ENCODE peak calls at places on chromosome 2, in eight cellular contexts. One of them, this sample, is unnamed.

GRCh38 chr2:106956879-106957278 is 70.9 kb upstream of the ST6GAL2 start:
- DNase-seq in H4: peak
- DNase-seq in activated CD4-positive, alpha-beta memory T cell treated with anti-CD3 and anti-CD28 coated beads for 36 hours: no peak
- DNase-seq in activated CD8-positive, alpha-beta T cell treated with anti-CD3 and anti-CD28 coated beads, Interleukin-2, amount 10 ng/mL, durations not matched to agents 7 days and 5 days: no peak
- DNase-seq in trophoblast cell: no peak
- DNase-seq in amygdala: no peak
- DNase-seq in activated gamma-delta T cell treated with Interleukin-2 at 50 U/mL for 16 hours: no peak
- DNase-seq in coronary artery: no peak
- DNase-seq in this sample: no peak

GRCh38 chr2:73176205-73176880 is 26.0 kb upstream of the NOTO start:
- DNase-seq in H4: no peak
- DNase-seq in activated CD4-positive, alpha-beta memory T cell treated with anti-CD3 and anti-CD28 coated beads for 36 hours: peak
- DNase-seq in activated CD8-positive, alpha-beta T cell treated with anti-CD3 and anti-CD28 coated beads, Interleukin-2, amount 10 ng/mL, durations not matched to agents 7 days and 5 days: peak
- DNase-seq in trophoblast cell: peak
- DNase-seq in amygdala: no peak
- DNase-seq in activated gamma-delta T cell treated with Interleukin-2 at 50 U/mL for 16 hours: no peak
- DNase-seq in coronary artery: no peak
- DNase-seq in this sample: no peak

GRCh38 chr2:36741188-36741587 is 44.7 kb downstream of the VIT start:
- DNase-seq in H4: no peak
- DNase-seq in activated CD4-positive, alpha-beta memory T cell treated with anti-CD3 and anti-CD28 coated beads for 36 hours: no peak
- DNase-seq in activated CD8-positive, alpha-beta T cell treated with anti-CD3 and anti-CD28 coated beads, Interleukin-2, amount 10 ng/mL, durations not matched to agents 7 days and 5 days: no peak
- DNase-seq in trophoblast cell: no peak
- DNase-seq in amygdala: no peak
- DNase-seq in activated gamma-delta T cell treated with Interleukin-2 at 50 U/mL for 16 hours: no peak
- DNase-seq in coronary artery: no peak
- DNase-seq in this sample: no peak

GRCh38 chr2:70851704-70852103 is 16.1 kb upstream of the CD207 start:
- DNase-seq in H4: no peak
- DNase-seq in activated CD4-positive, alpha-beta memory T cell treated with anti-CD3 and anti-CD28 coated beads for 36 hours: peak
- DNase-seq in activated CD8-positive, alpha-beta T cell treated with anti-CD3 and anti-CD28 coated beads, Interleukin-2, amount 10 ng/mL, durations not matched to agents 7 days and 5 days: peak
- DNase-seq in trophoblast cell: no peak
- DNase-seq in amygdala: no peak
- DNase-seq in activated gamma-delta T cell treated with Interleukin-2 at 50 U/mL for 16 hours: peak
- DNase-seq in coronary artery: no peak
- DNase-seq in this sample: no peak

GRCh38 chr2:10597956-10598355 is 91.8 kb downstream of the NOL10 start:
- DNase-seq in H4: no peak
- DNase-seq in activated CD4-positive, alpha-beta memory T cell treated with anti-CD3 and anti-CD28 coated beads for 36 hours: no peak
- DNase-seq in activated CD8-positive, alpha-beta T cell treated with anti-CD3 and anti-CD28 coated beads, Interleukin-2, amount 10 ng/mL, durations not matched to agents 7 days and 5 days: no peak
- DNase-seq in trophoblast cell: no peak
- DNase-seq in amygdala: no peak
- DNase-seq in activated gamma-delta T cell treated with Interleukin-2 at 50 U/mL for 16 hours: no peak
- DNase-seq in coronary artery: no peak
- DNase-seq in this sample: no peak

GRCh38 chr2:15764683-15765011 is 173.0 kb downstream of the DDX1 start:
- DNase-seq in H4: no peak
- DNase-seq in activated CD4-positive, alpha-beta memory T cell treated with anti-CD3 and anti-CD28 coated beads for 36 hours: no peak
- DNase-seq in activated CD8-positive, alpha-beta T cell treated with anti-CD3 and anti-CD28 coated beads, Interleukin-2, amount 10 ng/mL, durations not matched to agents 7 days and 5 days: no peak
- DNase-seq in trophoblast cell: no peak
- DNase-seq in amygdala: no peak
- DNase-seq in activated gamma-delta T cell treated with Interleukin-2 at 50 U/mL for 16 hours: no peak
- DNase-seq in coronary artery: peak
- DNase-seq in this sample: no peak

GRCh38 chr2:196677404-196677803 is 37.9 kb downstream of the CCDC150 start:
- DNase-seq in H4: peak
- DNase-seq in activated CD4-positive, alpha-beta memory T cell treated with anti-CD3 and anti-CD28 coated beads for 36 hours: no peak
- DNase-seq in activated CD8-positive, alpha-beta T cell treated with anti-CD3 and anti-CD28 coated beads, Interleukin-2, amount 10 ng/mL, durations not matched to agents 7 days and 5 days: no peak
- DNase-seq in trophoblast cell: no peak
- DNase-seq in amygdala: no peak
- DNase-seq in activated gamma-delta T cell treated with Interleukin-2 at 50 U/mL for 16 hours: no peak
- DNase-seq in coronary artery: no peak
- DNase-seq in this sample: no peak

GRCh38 chr2:10020001-10020400 is 23.3 kb upstream of the KLF11 start:
- DNase-seq in H4: no peak
- DNase-seq in activated CD4-positive, alpha-beta memory T cell treated with anti-CD3 and anti-CD28 coated beads for 36 hours: no peak
- DNase-seq in activated CD8-positive, alpha-beta T cell treated with anti-CD3 and anti-CD28 coated beads, Interleukin-2, amount 10 ng/mL, durations not matched to agents 7 days and 5 days: no peak
- DNase-seq in trophoblast cell: no peak
- DNase-seq in amygdala: no peak
- DNase-seq in activated gamma-delta T cell treated with Interleukin-2 at 50 U/mL for 16 hours: no peak
- DNase-seq in coronary artery: no peak
- DNase-seq in this sample: no peak

GRCh38 chr2:189022492-189022891 is 48.3 kb downstream of the COL3A1 start:
- DNase-seq in H4: no peak
- DNase-seq in activated CD4-positive, alpha-beta memory T cell treated with anti-CD3 and anti-CD28 coated beads for 36 hours: no peak
- DNase-seq in activated CD8-positive, alpha-beta T cell treated with anti-CD3 and anti-CD28 coated beads, Interleukin-2, amount 10 ng/mL, durations not matched to agents 7 days and 5 days: no peak
- DNase-seq in trophoblast cell: no peak
- DNase-seq in amygdala: no peak
- DNase-seq in activated gamma-delta T cell treated with Interleukin-2 at 50 U/mL for 16 hours: no peak
- DNase-seq in coronary artery: no peak
- DNase-seq in this sample: no peak

GRCh38 chr2:143803936-143804335 is 674.7 kb downstream of the ARHGAP15 start:
- DNase-seq in H4: no peak
- DNase-seq in activated CD4-positive, alpha-beta memory T cell treated with anti-CD3 and anti-CD28 coated beads for 36 hours: no peak
- DNase-seq in activated CD8-positive, alpha-beta T cell treated with anti-CD3 and anti-CD28 coated beads, Interleukin-2, amount 10 ng/mL, durations not matched to agents 7 days and 5 days: no peak
- DNase-seq in trophoblast cell: no peak
- DNase-seq in amygdala: no peak
- DNase-seq in activated gamma-delta T cell treated with Interleukin-2 at 50 U/mL for 16 hours: no peak
- DNase-seq in coronary artery: no peak
- DNase-seq in this sample: no peak

GRCh38 chr2:223697921-223698645 is 95.9 kb upstream of the SCG2 start:
- DNase-seq in H4: no peak
- DNase-seq in activated CD4-positive, alpha-beta memory T cell treated with anti-CD3 and anti-CD28 coated beads for 36 hours: no peak
- DNase-seq in activated CD8-positive, alpha-beta T cell treated with anti-CD3 and anti-CD28 coated beads, Interleukin-2, amount 10 ng/mL, durations not matched to agents 7 days and 5 days: no peak
- DNase-seq in trophoblast cell: no peak
- DNase-seq in amygdala: no peak
- DNase-seq in activated gamma-delta T cell treated with Interleukin-2 at 50 U/mL for 16 hours: no peak
- DNase-seq in coronary artery: no peak
- DNase-seq in this sample: no peak

GRCh38 chr2:10266133-10266620 is 36.5 kb upstream of the HPCAL1 start:
- DNase-seq in H4: no peak
- DNase-seq in activated CD4-positive, alpha-beta memory T cell treated with anti-CD3 and anti-CD28 coated beads for 36 hours: no peak
- DNase-seq in activated CD8-positive, alpha-beta T cell treated with anti-CD3 and anti-CD28 coated beads, Interleukin-2, amount 10 ng/mL, durations not matched to agents 7 days and 5 days: no peak
- DNase-seq in trophoblast cell: no peak
- DNase-seq in amygdala: no peak
- DNase-seq in activated gamma-delta T cell treated with Interleukin-2 at 50 U/mL for 16 hours: no peak
- DNase-seq in coronary artery: no peak
- DNase-seq in this sample: no peak

GRCh38 chr2:85717308-85718005 is 23.3 kb downstream of the GNLY start:
- DNase-seq in H4: no peak
- DNase-seq in activated CD4-positive, alpha-beta memory T cell treated with anti-CD3 and anti-CD28 coated beads for 36 hours: no peak
- DNase-seq in activated CD8-positive, alpha-beta T cell treated with anti-CD3 and anti-CD28 coated beads, Interleukin-2, amount 10 ng/mL, durations not matched to agents 7 days and 5 days: no peak
- DNase-seq in trophoblast cell: no peak
- DNase-seq in amygdala: no peak
- DNase-seq in activated gamma-delta T cell treated with Interleukin-2 at 50 U/mL for 16 hours: no peak
- DNase-seq in coronary artery: peak
- DNase-seq in this sample: no peak

GRCh38 chr2:178484245-178485041 is 4.2 kb downstream of the PLEKHA3 start:
- DNase-seq in H4: no peak
- DNase-seq in activated CD4-positive, alpha-beta memory T cell treated with anti-CD3 and anti-CD28 coated beads for 36 hours: no peak
- DNase-seq in activated CD8-positive, alpha-beta T cell treated with anti-CD3 and anti-CD28 coated beads, Interleukin-2, amount 10 ng/mL, durations not matched to agents 7 days and 5 days: no peak
- DNase-seq in trophoblast cell: no peak
- DNase-seq in amygdala: no peak
- DNase-seq in activated gamma-delta T cell treated with Interleukin-2 at 50 U/mL for 16 hours: no peak
- DNase-seq in coronary artery: no peak
- DNase-seq in this sample: no peak

GRCh38 chr2:20291106-20291564 is 59.5 kb downstream of the PUM2 start:
- DNase-seq in H4: peak
- DNase-seq in activated CD4-positive, alpha-beta memory T cell treated with anti-CD3 and anti-CD28 coated beads for 36 hours: peak
- DNase-seq in activated CD8-positive, alpha-beta T cell treated with anti-CD3 and anti-CD28 coated beads, Interleukin-2, amount 10 ng/mL, durations not matched to agents 7 days and 5 days: peak
- DNase-seq in trophoblast cell: peak
- DNase-seq in amygdala: no peak
- DNase-seq in activated gamma-delta T cell treated with Interleukin-2 at 50 U/mL for 16 hours: no peak
- DNase-seq in coronary artery: no peak
- DNase-seq in this sample: no peak

GRCh38 chr2:60818272-60818671 is 62.2 kb downstream of the PAPOLG start:
- DNase-seq in H4: no peak
- DNase-seq in activated CD4-positive, alpha-beta memory T cell treated with anti-CD3 and anti-CD28 coated beads for 36 hours: peak
- DNase-seq in activated CD8-positive, alpha-beta T cell treated with anti-CD3 and anti-CD28 coated beads, Interleukin-2, amount 10 ng/mL, durations not matched to agents 7 days and 5 days: peak
- DNase-seq in trophoblast cell: no peak
- DNase-seq in amygdala: no peak
- DNase-seq in activated gamma-delta T cell treated with Interleukin-2 at 50 U/mL for 16 hours: no peak
- DNase-seq in coronary artery: peak
- DNase-seq in this sample: no peak

GRCh38 chr2:241659150-241659739 is 21.8 kb downstream of the ATG4B start:
- DNase-seq in H4: peak
- DNase-seq in activated CD4-positive, alpha-beta memory T cell treated with anti-CD3 and anti-CD28 coated beads for 36 hours: peak
- DNase-seq in activated CD8-positive, alpha-beta T cell treated with anti-CD3 and anti-CD28 coated beads, Interleukin-2, amount 10 ng/mL, durations not matched to agents 7 days and 5 days: peak
- DNase-seq in trophoblast cell: peak
- DNase-seq in amygdala: peak
- DNase-seq in activated gamma-delta T cell treated with Interleukin-2 at 50 U/mL for 16 hours: no peak
- DNase-seq in coronary artery: no peak
- DNase-seq in this sample: no peak

GRCh38 chr2:224155896-224156295 is 116.8 kb upstream of the SERPINE2 start:
- DNase-seq in H4: no peak
- DNase-seq in activated CD4-positive, alpha-beta memory T cell treated with anti-CD3 and anti-CD28 coated beads for 36 hours: no peak
- DNase-seq in activated CD8-positive, alpha-beta T cell treated with anti-CD3 and anti-CD28 coated beads, Interleukin-2, amount 10 ng/mL, durations not matched to agents 7 days and 5 days: no peak
- DNase-seq in trophoblast cell: no peak
- DNase-seq in amygdala: no peak
- DNase-seq in activated gamma-delta T cell treated with Interleukin-2 at 50 U/mL for 16 hours: no peak
- DNase-seq in coronary artery: no peak
- DNase-seq in this sample: no peak

GRCh38 chr2:111712940-111713339 is 171.1 kb downstream of the ANAPC1 start:
- DNase-seq in H4: no peak
- DNase-seq in activated CD4-positive, alpha-beta memory T cell treated with anti-CD3 and anti-CD28 coated beads for 36 hours: no peak
- DNase-seq in activated CD8-positive, alpha-beta T cell treated with anti-CD3 and anti-CD28 coated beads, Interleukin-2, amount 10 ng/mL, durations not matched to agents 7 days and 5 days: no peak
- DNase-seq in trophoblast cell: no peak
- DNase-seq in amygdala: no peak
- DNase-seq in activated gamma-delta T cell treated with Interleukin-2 at 50 U/mL for 16 hours: no peak
- DNase-seq in coronary artery: no peak
- DNase-seq in this sample: peak

GRCh38 chr2:170165129-170165528 is 12.8 kb upstream of the MYO3B start:
- DNase-seq in H4: no peak
- DNase-seq in activated CD4-positive, alpha-beta memory T cell treated with anti-CD3 and anti-CD28 coated beads for 36 hours: no peak
- DNase-seq in activated CD8-positive, alpha-beta T cell treated with anti-CD3 and anti-CD28 coated beads, Interleukin-2, amount 10 ng/mL, durations not matched to agents 7 days and 5 days: no peak
- DNase-seq in trophoblast cell: no peak
- DNase-seq in amygdala: no peak
- DNase-seq in activated gamma-delta T cell treated with Interleukin-2 at 50 U/mL for 16 hours: no peak
- DNase-seq in coronary artery: no peak
- DNase-seq in this sample: no peak

GRCh38 chr2:172234716-172235661 is 132.3 kb upstream of the DLX2 start:
- DNase-seq in H4: no peak
- DNase-seq in activated CD4-positive, alpha-beta memory T cell treated with anti-CD3 and anti-CD28 coated beads for 36 hours: peak
- DNase-seq in activated CD8-positive, alpha-beta T cell treated with anti-CD3 and anti-CD28 coated beads, Interleukin-2, amount 10 ng/mL, durations not matched to agents 7 days and 5 days: peak
- DNase-seq in trophoblast cell: no peak
- DNase-seq in amygdala: no peak
- DNase-seq in activated gamma-delta T cell treated with Interleukin-2 at 50 U/mL for 16 hours: peak
- DNase-seq in coronary artery: no peak
- DNase-seq in this sample: no peak

GRCh38 chr2:73284296-73285161 is at the start of gene FBXO41:
- DNase-seq in H4: peak
- DNase-seq in activated CD4-positive, alpha-beta memory T cell treated with anti-CD3 and anti-CD28 coated beads for 36 hours: peak
- DNase-seq in activated CD8-positive, alpha-beta T cell treated with anti-CD3 and anti-CD28 coated beads, Interleukin-2, amount 10 ng/mL, durations not matched to agents 7 days and 5 days: peak
- DNase-seq in trophoblast cell: no peak
- DNase-seq in amygdala: no peak
- DNase-seq in activated gamma-delta T cell treated with Interleukin-2 at 50 U/mL for 16 hours: peak
- DNase-seq in coronary artery: peak
- DNase-seq in this sample: no peak

This sample was measured in esophagus muscularis mucosa.